ENCODE peak calls at places on chromosomes 4 and X, in five cellular contexts. One of them, this sample, is unnamed.

GRCh38 chr4:99586322-99586721 is 11.7 kb downstream of the MTTP start:
- DNase-seq in stimulated activated CD8-positive, alpha-beta memory T cell treated with anti-CD3 and anti-CD28 coated beads, Interleukin-4, amount 100 ng/mL, for 24 hours: no peak
- DNase-seq in astrocyte of the spinal cord: no peak
- DNase-seq in fibroblast of pulmonary artery: no peak
- DNase-seq in suprapubic skin: no peak
- DNase-seq in this sample: no peak

GRCh38 chr4:108036252-108036651 is 46.6 kb downstream of the HADH start:
- DNase-seq in astrocyte of the spinal cord: no peak
- DNase-seq in fibroblast of pulmonary artery: no peak
- DNase-seq in suprapubic skin: no peak
- DNase-seq in stimulated activated CD8-positive, alpha-beta memory T cell treated with anti-CD3 and anti-CD28 coated beads, Interleukin-4, amount 100 ng/mL, for 24 hours: peak; percentile 30
- DNase-seq in this sample: no peak

GRCh38 chr4:155591201-155591600 is 75.4 kb upstream of the GUCY1A1 start:
- DNase-seq in fibroblast of pulmonary artery: no peak
- DNase-seq in suprapubic skin: no peak
- DNase-seq in stimulated activated CD8-positive, alpha-beta memory T cell treated with anti-CD3 and anti-CD28 coated beads, Interleukin-4, amount 100 ng/mL, for 24 hours: no peak
- DNase-seq in astrocyte of the spinal cord: no peak
- DNase-seq in this sample: no peak

GRCh38 chrX:53476371-53476770 is 42.2 kb upstream of the HSD17B10 start:
- DNase-seq in fibroblast of pulmonary artery: no peak
- DNase-seq in astrocyte of the spinal cord: peak; percentile 15
- DNase-seq in stimulated activated CD8-positive, alpha-beta memory T cell treated with anti-CD3 and anti-CD28 coated beads, Interleukin-4, amount 100 ng/mL, for 24 hours: no peak
- DNase-seq in suprapubic skin: no peak
- DNase-seq in this sample: no peak

GRCh38 chrX:150569155-150569477 is 695 bp downstream of the MTM1 start:
- DNase-seq in stimulated activated CD8-positive, alpha-beta memory T cell treated with anti-CD3 and anti-CD28 coated beads, Interleukin-4, amount 100 ng/mL, for 24 hours: peak; percentile 5
- DNase-seq in astrocyte of the spinal cord: peak; percentile 28
- DNase-seq in suprapubic skin: no peak
- DNase-seq in fibroblast of pulmonary artery: peak; percentile 43
- DNase-seq in this sample: no peak

GRCh38 chrX:21479695-21480280 is 105.6 kb downstream of the CNKSR2 start:
- DNase-seq in suprapubic skin: no peak
- DNase-seq in fibroblast of pulmonary artery: peak; percentile 74
- DNase-seq in stimulated activated CD8-positive, alpha-beta memory T cell treated with anti-CD3 and anti-CD28 coated beads, Interleukin-4, amount 100 ng/mL, for 24 hours: no peak
- DNase-seq in astrocyte of the spinal cord: peak; percentile 68
- DNase-seq in this sample: peak; percentile 33

GRCh38 chr4:127012549-127012948 is 620.2 kb upstream of the INTU start:
- DNase-seq in stimulated activated CD8-positive, alpha-beta memory T cell treated with anti-CD3 and anti-CD28 coated beads, Interleukin-4, amount 100 ng/mL, for 24 hours: no peak
- DNase-seq in fibroblast of pulmonary artery: peak; percentile 9
- DNase-seq in astrocyte of the spinal cord: peak; percentile 81
- DNase-seq in suprapubic skin: no peak
- DNase-seq in this sample: no peak

GRCh38 chrX:118720058-118720707 is 7.2 kb upstream of the IL13RA1 start:
- DNase-seq in suprapubic skin: no peak
- DNase-seq in fibroblast of pulmonary artery: no peak
- DNase-seq in stimulated activated CD8-positive, alpha-beta memory T cell treated with anti-CD3 and anti-CD28 coated beads, Interleukin-4, amount 100 ng/mL, for 24 hours: no peak
- DNase-seq in astrocyte of the spinal cord: no peak
- DNase-seq in this sample: no peak

GRCh38 chrX:19709812-19710518 is 177.4 kb downstream of the SH3KBP1 start:
- DNase-seq in stimulated activated CD8-positive, alpha-beta memory T cell treated with anti-CD3 and anti-CD28 coated beads, Interleukin-4, amount 100 ng/mL, for 24 hours: no peak
- DNase-seq in fibroblast of pulmonary artery: peak; percentile 81
- DNase-seq in astrocyte of the spinal cord: peak; percentile 85
- DNase-seq in suprapubic skin: no peak
- DNase-seq in this sample: no peak

GRCh38 chr4:185405296-185405999 is 8.8 kb downstream of the ANKRD37 start:
- DNase-seq in suprapubic skin: no peak
- DNase-seq in stimulated activated CD8-positive, alpha-beta memory T cell treated with anti-CD3 and anti-CD28 coated beads, Interleukin-4, amount 100 ng/mL, for 24 hours: no peak
- DNase-seq in astrocyte of the spinal cord: no peak
- DNase-seq in fibroblast of pulmonary artery: no peak
- DNase-seq in this sample: no peak

GRCh38 chr4:122898370-122899150 is 23.8 kb downstream of the NUDT6 start:
- DNase-seq in suprapubic skin: no peak
- DNase-seq in fibroblast of pulmonary artery: peak; percentile 91
- DNase-seq in astrocyte of the spinal cord: peak; percentile 93
- DNase-seq in stimulated activated CD8-positive, alpha-beta memory T cell treated with anti-CD3 and anti-CD28 coated beads, Interleukin-4, amount 100 ng/mL, for 24 hours: no peak
- DNase-seq in this sample: no peak

GRCh38 chr4:154456240-154456639 is 35.4 kb downstream of the DCHS2 start:
- DNase-seq in fibroblast of pulmonary artery: no peak
- DNase-seq in stimulated activated CD8-positive, alpha-beta memory T cell treated with anti-CD3 and anti-CD28 coated beads, Interleukin-4, amount 100 ng/mL, for 24 hours: no peak
- DNase-seq in suprapubic skin: no peak
- DNase-seq in astrocyte of the spinal cord: no peak
- DNase-seq in this sample: no peak

GRCh38 chrX:50967734-50968133 is 57.2 kb downstream of the BMP15 start:
- DNase-seq in stimulated activated CD8-positive, alpha-beta memory T cell treated with anti-CD3 and anti-CD28 coated beads, Interleukin-4, amount 100 ng/mL, for 24 hours: no peak
- DNase-seq in astrocyte of the spinal cord: no peak
- DNase-seq in suprapubic skin: no peak
- DNase-seq in fibroblast of pulmonary artery: no peak
- DNase-seq in this sample: no peak

GRCh38 chrX:22300130-22300529 is 27.4 kb downstream of the CBLL2 start:
- DNase-seq in suprapubic skin: no peak
- DNase-seq in fibroblast of pulmonary artery: peak; percentile 55
- DNase-seq in stimulated activated CD8-positive, alpha-beta memory T cell treated with anti-CD3 and anti-CD28 coated beads, Interleukin-4, amount 100 ng/mL, for 24 hours: no peak
- DNase-seq in astrocyte of the spinal cord: peak; percentile 71
- DNase-seq in this sample: peak; percentile 19